ENCODE peak calls at places on chromosomes 13 and 19, in six cellular contexts. N is CD8-positive, alpha-beta memory T cell; Q is NAMALWA; E is RCC 7860; C is adrenal gland; P is brain microvascular endothelial cell. G is an unnamed sample.

GRCh38 chr19:47013041-47013517 is 6.6 kb upstream of the NPAS1 start:
- DNase-seq in N (peak; percentile 57), Q (peak; percentile 53), E (peak; percentile 56), C (peak; percentile 77), P (peak; percentile 62), G (peak; percentile 73)

GRCh38 chr19:16946951-16947940 is 58.4 kb downstream of the F2RL3 start:
- DNase-seq in N (no peak), Q (no peak), E (no peak), C (no peak), P (no peak), G (no peak)

GRCh38 chr13:79525458-79525857 is 44.5 kb downstream of the NDFIP2 start:
- DNase-seq in N (no peak), Q (no peak), E (peak; percentile 10), C (no peak), P (peak; percentile 25), G (no peak)

GRCh38 chr13:104008571-104009435 is 942.6 kb upstream of the SLC10A2 start:
- DNase-seq in N (no peak), Q (no peak), E (peak; percentile 6), C (no peak), P (peak; percentile 53), G (peak; percentile 44)

GRCh38 chr19:802888-803561 is 5.8 kb downstream of the PTBP1 start:
- DNase-seq in N (no peak), Q (no peak), E (no peak), C (no peak), P (no peak), G (peak; percentile 20)

GRCh38 chr19:48169974-48170803 is at the start of the genes LIG1 and ZSWIM9:
- DNase-seq in N (peak; percentile 94), Q (peak; percentile 95), E (peak; percentile 83), C (peak; percentile 92), P (peak; percentile 91), G (peak; percentile 95)

GRCh38 chr19:49224856-49225255 is 67.3 kb downstream of the TRPM4 start:
- DNase-seq in N (no peak), Q (peak; percentile 77), E (peak; percentile 55), C (peak; percentile 27), P (peak; percentile 70), G (peak; percentile 33)

GRCh38 chr19:10191347-10191746 is 3.4 kb downstream of the DNMT1 start:
- DNase-seq in N (no peak), Q (no peak), E (no peak), C (no peak), P (peak; percentile 36), G (peak; percentile 99)

GRCh38 chr13:35478384-35479222 is 2.1 kb upstream of the MAB21L1 start:
- DNase-seq in N (no peak), Q (no peak), E (no peak), C (no peak), P (no peak), G (no peak)

GRCh38 chr13:65347420-65348030 is 1882.6 kb downstream of the PCDH9 start:
- DNase-seq in N (no peak), Q (no peak), E (no peak), C (no peak), P (no peak), G (no peak)

GRCh38 chr19:35913589-35913988 is 5.5 kb upstream of the TYROBP start:
- DNase-seq in N (no peak), Q (no peak), E (no peak), C (no peak), P (no peak), G (no peak)

GRCh38 chr19:19490247-19490968 is 24.9 kb downstream of the TSSK6 start:
- DNase-seq in N (peak; percentile 77), Q (peak; percentile 90), E (peak; percentile 58), C (peak; percentile 84), P (peak; percentile 77), G (peak; percentile 90)

GRCh38 chr19:36128392-36128736 is 11.5 kb upstream of the CAPNS1 start:
- DNase-seq in N (no peak), Q (no peak), E (no peak), C (no peak), P (no peak), G (no peak)

GRCh38 chr13:34931572-34931971 is 10.5 kb upstream of the NBEA start:
- DNase-seq in N (no peak), Q (no peak), E (no peak), C (no peak), P (peak; percentile 31), G (no peak)

GRCh38 chr19:7199613-7200533 is 94.3 kb downstream of the INSR start:
- DNase-seq in N (no peak), Q (peak; percentile 30), E (no peak), C (peak; percentile 43), P (no peak), G (no peak)

GRCh38 chr19:12994701-12995595 is at the start of gene NFIX:
- DNase-seq in N (peak; percentile 55), Q (no peak), E (peak; percentile 24), C (peak; percentile 63), P (no peak), G (peak; percentile 62)

GRCh38 chr19:13215572-13216380 is 65.6 kb downstream of the IER2 start:
- DNase-seq in N (no peak), Q (no peak), E (peak; percentile 66), C (no peak), P (no peak), G (no peak)

GRCh38 chr19:44476559-44477408 is 23.5 kb downstream of the ZNF180 start:
- DNase-seq in N (peak; percentile 27), Q (peak; percentile 41), E (no peak), C (no peak), P (no peak), G (peak; percentile 21)

GRCh38 chr13:35978607-35979316 is 152.4 kb downstream of the DCLK1 start:
- DNase-seq in N (peak; percentile 1), Q (peak; percentile 68), E (peak; percentile 43), C (peak; percentile 29), P (peak; percentile 81), G (peak; percentile 91)

GRCh38 chr19:1423445-1424181 is 14.6 kb upstream of the RPS15 start:
- DNase-seq in N (no peak), Q (no peak), E (no peak), C (no peak), P (no peak), G (no peak)

GRCh38 chr13:23205807-23206206 is 25.0 kb downstream of the SGCG start:
- DNase-seq in N (no peak), Q (no peak), E (no peak), C (no peak), P (no peak), G (no peak)

GRCh38 chr19:38564981-38565685 is 52.6 kb downstream of the MAP4K1 start:
- DNase-seq in N (no peak), Q (no peak), E (no peak), C (no peak), P (no peak), G (no peak)

GRCh38 chr19:48511800-48512503 is at the start of gene LMTK3:
- DNase-seq in N (peak; percentile 87), Q (peak; percentile 66), E (no peak), C (peak; percentile 33), P (no peak), G (peak; percentile 16)

GRCh38 chr19:3809881-3810707 is 23.9 kb upstream of the MATK start:
- DNase-seq in N (no peak), Q (peak; percentile 57), E (no peak), C (no peak), P (no peak), G (no peak)

GRCh38 chr13:104645786-104646185 is 1579.6 kb upstream of the SLC10A2 start:
- DNase-seq in N (no peak), Q (no peak), E (no peak), C (no peak), P (no peak), G (no peak)

GRCh38 chr19:2488942-2489731 is 13.2 kb downstream of the GADD45B start:
- DNase-seq in N (peak; percentile 12), Q (peak; percentile 75), E (peak; percentile 49), C (peak; percentile 73), P (no peak), G (no peak)

GRCh38 chr19:11451327-11451941 is 16.0 kb downstream of the PRKCSH start:
- DNase-seq in N (no peak), Q (no peak), E (no peak), C (no peak), P (no peak), G (no peak)

GRCh38 chr19:10388957-10389356 is 8.6 kb upstream of the TYK2 start:
- DNase-seq in N (peak; percentile 75), Q (peak; percentile 80), E (peak; percentile 72), C (peak; percentile 81), P (peak; percentile 79), G (peak; percentile 85)

GRCh38 chr19:38769635-38770211 is 3.6 kb downstream of the LGALS7 start:
- DNase-seq in N (peak; percentile 90), Q (peak; percentile 80), E (no peak), C (peak; percentile 80), P (peak; percentile 69), G (peak; percentile 64)

GRCh38 chr13:94249512-94249911 is 230.0 kb downstream of the DCT start:
- DNase-seq in N (no peak), Q (no peak), E (peak; percentile 89), C (no peak), P (peak; percentile 92), G (peak; percentile 78)

GRCh38 chr13:66313408-66313807 is 916.7 kb downstream of the PCDH9 start:
- DNase-seq in N (no peak), Q (no peak), E (no peak), C (no peak), P (peak; percentile 74), G (peak; percentile 34)

GRCh38 chr13:41995946-41996345 is 35.0 kb upstream of the VWA8 start:
- DNase-seq in N (no peak), Q (no peak), E (peak; percentile 59), C (no peak), P (peak; percentile 80), G (peak; percentile 58)

GRCh38 chr19:3464797-3465235 is 15.5 kb downstream of the SMIM24 start:
- DNase-seq in N (no peak), Q (no peak), E (no peak), C (peak; percentile 69), P (no peak), G (no peak)